ENCODE peak calls at places on chromosomes 2 and 18, in seven cellular contexts. A is H9, F is fibroblast of lung, M is IMR-90, O is SK-N-SH, Z is PC-9, U is GM23248. J is an unnamed sample.

GRCh38 chr2:191056218-191056617 is 42.2 kb upstream of the STAT1 start:
- DNase-seq in A (no peak), F (no peak), M (no peak), O (no peak), Z (no peak), U (no peak), J (no peak)

GRCh38 chr18:45976581-45977373 is 9.6 kb upstream of the EPG5 start:
- DNase-seq in A (no peak), F (peak; percentile 57), M (no peak), O (no peak), Z (no peak), U (peak; percentile 52), J (no peak)

GRCh38 chr2:102313950-102314349 is 2.6 kb downstream of the IL1RL1 start:
- DNase-seq in A (no peak), F (peak; percentile 27), M (peak; percentile 61), O (no peak), Z (no peak), U (peak; percentile 58), J (no peak)

GRCh38 chr2:66547887-66548286 is 113.0 kb downstream of the MEIS1 start:
- DNase-seq in A (no peak), F (no peak), M (no peak), O (no peak), Z (no peak), U (no peak), J (no peak)

GRCh38 chr2:56741601-56742102 is 557.9 kb downstream of the CCDC85A start:
- DNase-seq in A (no peak), F (peak; percentile 97), M (peak; percentile 71), O (peak; percentile 0), Z (peak; percentile 69), U (peak; percentile 96), J (peak; percentile 68)

GRCh38 chr2:69779258-69779989 is 37.5 kb downstream of the ANXA4 start:
- DNase-seq in A (no peak), F (peak; percentile 64), M (peak; percentile 25), O (no peak), Z (peak; percentile 77), U (peak; percentile 37), J (no peak)

GRCh38 chr2:239797316-239797715 is 227.8 kb downstream of the NDUFA10 start:
- DNase-seq in A (no peak), F (no peak), M (no peak), O (no peak), Z (no peak), U (no peak), J (no peak)

GRCh38 chr18:54702687-54703086 is 111.6 kb downstream of the DYNAP start:
- DNase-seq in A (no peak), F (no peak), M (peak; percentile 34), O (no peak), Z (no peak), U (peak; percentile 35), J (no peak)

GRCh38 chr18:70121842-70122241 is 83.6 kb downstream of the RTTN start:
- DNase-seq in A (no peak), F (no peak), M (no peak), O (no peak), Z (no peak), U (no peak), J (no peak)

GRCh38 chr2:127406454-127406853 is 11.8 kb upstream of the PROC start:
- DNase-seq in A (no peak), F (no peak), M (peak; percentile 40), O (no peak), Z (no peak), U (peak; percentile 75), J (no peak)

GRCh38 chr2:157698430-157698829 is 69.8 kb upstream of the ACVR1C start:
- DNase-seq in A (no peak), F (peak; percentile 47), M (peak; percentile 39), O (no peak), Z (no peak), U (no peak), J (no peak)

GRCh38 chr2:75466708-75467311 is 93.9 kb downstream of the EVA1A start:
- DNase-seq in A (peak; percentile 68), F (peak; percentile 36), M (peak; percentile 15), O (peak; percentile 22), Z (no peak), U (peak; percentile 56), J (no peak)

GRCh38 chr2:8779795-8780194 is 57.6 kb downstream of the KIDINS220 start:
- DNase-seq in A (no peak), F (no peak), M (no peak), O (no peak), Z (no peak), U (no peak), J (no peak)

GRCh38 chr18:21599585-21600525 is 649 bp downstream of the ESCO1 start:
- DNase-seq in A (peak; percentile 72), F (peak; percentile 3), M (peak; percentile 9), O (peak; percentile 82), Z (peak; percentile 45), U (peak; percentile 71), J (no peak)

GRCh38 chr18:52060612-52061259 is 279.3 kb upstream of the DCC start:
- DNase-seq in A (peak; percentile 41), F (no peak), M (no peak), O (no peak), Z (no peak), U (no peak), J (no peak)

GRCh38 chr2:41722668-41723369 is 325.0 kb upstream of the PKDCC start:
- DNase-seq in A (no peak), F (peak; percentile 58), M (peak; percentile 52), O (no peak), Z (no peak), U (no peak), J (peak; percentile 32)

GRCh38 chr2:64485961-64486360 is 32.0 kb downstream of the LGALSL start:
- DNase-seq in A (no peak), F (no peak), M (no peak), O (no peak), Z (no peak), U (peak; percentile 75), J (no peak)

GRCh38 chr2:159545080-159545479 is 71.3 kb downstream of the BAZ2B start:
- DNase-seq in A (no peak), F (no peak), M (peak; percentile 4), O (no peak), Z (no peak), U (no peak), J (no peak)

GRCh38 chr18:23093772-23094171 is 41.5 kb upstream of the CABLES1 start:
- DNase-seq in A (no peak), F (no peak), M (no peak), O (no peak), Z (no peak), U (no peak), J (no peak)

GRCh38 chr2:69589973-69590652 is 53.4 kb downstream of the AAK1 start:
- DNase-seq in A (no peak), F (peak; percentile 74), M (peak; percentile 62), O (no peak), Z (no peak), U (peak; percentile 63), J (no peak)

GRCh38 chr18:5214583-5215351 is 17.7 kb upstream of the AKAIN1 start:
- DNase-seq in A (no peak), F (no peak), M (no peak), O (no peak), Z (no peak), U (no peak), J (no peak)

GRCh38 chr18:24727685-24728084 is 267.2 kb downstream of the HRH4 start:
- DNase-seq in A (peak; percentile 54), F (no peak), M (no peak), O (no peak), Z (no peak), U (no peak), J (no peak)

GRCh38 chr2:238426568-238427434 is at the start of gene ASB1:
- DNase-seq in A (peak; percentile 87), F (peak; percentile 92), M (peak; percentile 85), O (peak; percentile 97), Z (peak; percentile 78), U (peak; percentile 96), J (peak; percentile 41)

GRCh38 chr2:157257312-157258252 is at the start of gene GALNT5:
- DNase-seq in A (peak; percentile 58), F (peak; percentile 81), M (peak; percentile 74), O (no peak), Z (no peak), U (peak; percentile 86), J (no peak)

GRCh38 chr2:101770672-101771071 is 73.2 kb downstream of the MAP4K4 start:
- DNase-seq in A (no peak), F (peak; percentile 63), M (peak; percentile 62), O (peak; percentile 41), Z (peak; percentile 55), U (peak; percentile 63), J (peak; percentile 36)

GRCh38 chr2:10242998-10243925 is 59.4 kb upstream of the HPCAL1 start:
- DNase-seq in A (no peak), F (no peak), M (no peak), O (peak; percentile 77), Z (no peak), U (no peak), J (no peak)

GRCh38 chr2:220586980-220587549 is 959.6 kb downstream of the SLC4A3 start:
- DNase-seq in A (no peak), F (no peak), M (peak; percentile 79), O (no peak), Z (no peak), U (no peak), J (no peak)

DNA sequence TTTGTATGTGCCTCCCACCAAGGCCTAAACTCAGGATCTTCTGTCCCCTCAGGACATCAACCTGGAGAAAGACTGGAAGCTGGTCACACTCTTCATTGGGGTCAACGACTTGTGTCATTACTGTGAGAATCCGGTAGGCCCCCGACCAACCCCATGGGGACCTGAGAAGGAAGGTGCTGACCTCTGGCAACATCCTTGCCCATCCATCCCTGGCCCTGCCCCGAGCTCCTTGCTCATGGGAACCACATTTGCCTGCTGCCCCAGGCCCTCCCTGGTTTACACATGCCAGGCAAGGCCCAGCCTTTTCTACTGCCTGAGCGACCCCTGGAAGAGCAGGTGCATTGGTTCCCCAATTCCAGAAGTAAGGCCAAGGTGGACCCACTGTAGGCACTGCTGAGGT is 125.3 kb upstream of the PPP1CB start:
- DNase-seq in A (no peak), F (no peak), M (no peak), O (no peak), Z (no peak), U (no peak), J (no peak)
- H3K4me2 ChIP-seq in A (no peak overlapping the region), F (no peak overlapping the region), M (no peak overlapping the region), O (no peak overlapping the region), Z (no peak overlapping the region), U (no peak overlapping the region), J (no peak overlapping the region)

DNA sequence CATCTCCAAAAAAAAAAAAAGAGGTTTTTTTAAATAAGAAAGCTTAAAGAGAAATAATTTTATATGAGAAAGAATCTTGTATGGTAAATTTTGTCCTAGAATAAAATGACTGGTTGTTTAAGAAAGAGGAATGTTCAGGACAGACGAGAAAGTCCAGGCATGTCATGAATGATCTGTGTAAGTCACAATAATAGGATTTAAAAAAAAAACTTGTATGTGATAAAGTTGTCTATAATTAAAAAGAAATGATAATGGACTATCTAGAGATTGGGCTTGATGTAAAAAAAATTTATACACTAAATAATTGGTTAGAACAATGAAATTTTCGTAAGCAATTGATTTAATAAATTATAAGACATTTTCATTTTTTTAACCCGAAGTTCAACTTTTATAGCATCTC is 71.7 kb upstream of the ABCA12 start:
- DNase-seq in A (no peak), F (no peak), M (no peak), O (no peak), Z (no peak), U (no peak), J (no peak)
- H3K9me3 ChIP-seq in A (peaks cover 20% of the 10 kb centered on the region), F (no peaks in the 10 kb centered on the region), M (peaks cover 4% of the 10 kb centered on the region), O (no peaks in the 10 kb centered on the region), Z (peaks cover 7% of the 10 kb centered on the region), U (no peaks in the 10 kb centered on the region), J (no peaks in the 10 kb centered on the region)

GRCh38 chr2:95298471-95299111 is 1.4 kb downstream of the KCNIP3 start:
- DNase-seq in A (no peak), F (no peak), M (no peak), O (no peak), Z (no peak), U (no peak), J (no peak)
- H3K4me2 ChIP-seq in A (no peak overlapping the region), F (no peak overlapping the region), M (no peak overlapping the region), O (no peak overlapping the region), Z (no peak overlapping the region), U (no peak overlapping the region), J (no peak overlapping the region)

GRCh38 chr2:194383404-194383803 is 1273.6 kb upstream of the SLC39A10 start:
- DNase-seq in A (no peak), F (no peak), M (no peak), O (no peak), Z (no peak), U (no peak), J (no peak)
- H3K9me3 ChIP-seq in A (peaks cover 4% of the 10 kb centered on the region), F (no peaks in the 10 kb centered on the region), M (peaks cover 8% of the 10 kb centered on the region), O (peaks cover 17% of the 10 kb centered on the region), Z (no peaks in the 10 kb centered on the region), U (no peaks in the 10 kb centered on the region), J (no peaks in the 10 kb centered on the region)